ENCODE peak calls at places on chromosomes 16 and 17, in eight cellular contexts. Z is HCT116; K is AG10803; I is right cardiac atrium; A is fibroblast of the conjunctiva; S is CD4-positive, alpha-beta T cell; G is germinal center; U is left ventricle myocardium superior. W is an unnamed sample.
A peak's percentile ranks its signal among the peaks of the same experiment; 100 is the strongest.

GRCh38 chr17:57662021-57662420 is 83.1 kb downstream of the CCDC182 start:
- DNase-seq in Z (no peak), K (no peak), I (no peak), A (no peak), S (no peak), G (no peak), U (no peak), W (no peak)

GRCh38 chr16:8867483-8868271 is 1.1 kb downstream of the CARHSP1 start:
- DNase-seq in Z (no peak), K (no peak), I (peak; percentile 85), A (no peak), S (peak; percentile 15), G (peak; percentile 48), U (peak; percentile 72), W (peak; percentile 8)

GRCh38 chr17:82065193-82065637 is 389 bp downstream of the DUS1L start:
- DNase-seq in Z (no peak), K (peak; percentile 25), I (peak; percentile 67), A (no peak), S (peak; percentile 19), G (no peak), U (peak; percentile 57), W (peak; percentile 18)

GRCh38 chr17:6701719-6702118 is 11.4 kb downstream of the SLC13A5 start:
- DNase-seq in Z (peak; percentile 33), K (no peak), I (peak; percentile 66), A (no peak), S (peak; percentile 20), G (peak; percentile 57), U (no peak), W (no peak)

GRCh38 chr16:4576008-4576407 is 19.9 kb downstream of the C16orf96 start:
- DNase-seq in Z (no peak), K (no peak), I (no peak), A (no peak), S (no peak), G (no peak), U (no peak), W (no peak)

GRCh38 chr16:81526199-81526598 is 81.6 kb downstream of the CMIP start:
- DNase-seq in Z (no peak), K (peak; percentile 30), I (no peak), A (no peak), S (no peak), G (no peak), U (no peak), W (no peak)

GRCh38 chr16:75385507-75386152 is 47.7 kb downstream of the CFDP1 start:
- DNase-seq in Z (peak; percentile 66), K (peak; percentile 90), I (no peak), A (peak; percentile 84), S (no peak), G (peak; percentile 32), U (no peak), W (no peak)

GRCh38 chr17:13575922-13576419 is 25.8 kb downstream of the HS3ST3A1 start:
- DNase-seq in Z (no peak), K (no peak), I (no peak), A (peak; percentile 35), S (no peak), G (no peak), U (no peak), W (no peak)

GRCh38 chr17:78724544-78724943 is 57.5 kb downstream of the CYTH1 start:
- DNase-seq in Z (no peak), K (no peak), I (no peak), A (no peak), S (no peak), G (no peak), U (peak; percentile 50), W (no peak)

GRCh38 chr17:35540589-35541404 is 3.3 kb upstream of the SLFN12L start:
- DNase-seq in Z (no peak), K (peak; percentile 25), I (peak; percentile 73), A (no peak), S (no peak), G (peak; percentile 40), U (peak; percentile 39), W (no peak)

GRCh38 chr17:80959330-80960036 is 32.2 kb upstream of the CHMP6 start:
- DNase-seq in Z (no peak), K (peak; percentile 88), I (peak; percentile 96), A (peak; percentile 80), S (no peak), G (no peak), U (peak; percentile 94), W (no peak)

GRCh38 chr17:46772879-46773620 is 45.4 kb downstream of the WNT3 start:
- DNase-seq in Z (no peak), K (no peak), I (no peak), A (no peak), S (no peak), G (no peak), U (no peak), W (no peak)

GRCh38 chr17:82929011-82929622 is 89.3 kb upstream of the ZNF750 start:
- DNase-seq in Z (no peak), K (no peak), I (peak; percentile 48), A (no peak), S (no peak), G (no peak), U (no peak), W (no peak)

GRCh38 chr17:3982113-3982512 is 17.9 kb upstream of the ATP2A3 start:
- DNase-seq in Z (no peak), K (no peak), I (peak; percentile 49), A (no peak), S (no peak), G (no peak), U (peak; percentile 25), W (no peak)

GRCh38 chr16:58970775-58971174 is 236.7 kb upstream of the GOT2 start:
- DNase-seq in Z (no peak), K (peak; percentile 50), I (no peak), A (peak; percentile 13), S (no peak), G (no peak), U (no peak), W (no peak)

GRCh38 chr17:80719449-80719848 is 174.8 kb downstream of the RPTOR start:
- DNase-seq in Z (no peak), K (no peak), I (no peak), A (no peak), S (no peak), G (no peak), U (no peak), W (no peak)

GRCh38 chr17:63832014-63832413 is 4.6 kb upstream of the FTSJ3 start:
- DNase-seq in Z (no peak), K (no peak), I (no peak), A (no peak), S (no peak), G (no peak), U (no peak), W (no peak)

GRCh38 chr16:66841366-66841765 is 2.8 kb upstream of the CA7 start:
- DNase-seq in Z (no peak), K (no peak), I (no peak), A (no peak), S (no peak), G (no peak), U (no peak), W (no peak)

GRCh38 chr17:17114592-17115225 is 72.5 kb downstream of the MPRIP start:
- DNase-seq in Z (no peak), K (no peak), I (peak; percentile 71), A (no peak), S (no peak), G (no peak), U (peak; percentile 30), W (no peak)

GRCh38 chr16:50096791-50097190 is 31.0 kb downstream of the HEATR3 start:
- DNase-seq in Z (no peak), K (peak; percentile 91), I (no peak), A (peak; percentile 36), S (no peak), G (no peak), U (no peak), W (no peak)

GRCh38 chr16:53913082-53913870 is 209.3 kb downstream of the FTO start:
- DNase-seq in Z (no peak), K (peak; percentile 90), I (no peak), A (peak; percentile 80), S (no peak), G (no peak), U (no peak), W (peak; percentile 4)

GRCh38 chr16:52383640-52384292 is 163.2 kb downstream of the TOX3 start:
- DNase-seq in Z (no peak), K (no peak), I (no peak), A (no peak), S (no peak), G (no peak), U (no peak), W (no peak)

GRCh38 chr17:76092526-76093413 is 10.8 kb downstream of the EXOC7 start:
- DNase-seq in Z (no peak), K (no peak), I (no peak), A (no peak), S (no peak), G (no peak), U (no peak), W (no peak)

GRCh38 chr16:21598676-21599157 is 660 bp upstream of the METTL9 start:
- DNase-seq in Z (no peak), K (no peak), I (no peak), A (no peak), S (peak; percentile 24), G (peak; percentile 26), U (peak; percentile 34), W (no peak)

GRCh38 chr16:85437161-85438052 is 175.7 kb upstream of the GSE1 start:
- DNase-seq in Z (no peak), K (no peak), I (peak; percentile 78), A (peak; percentile 40), S (no peak), G (no peak), U (no peak), W (no peak)

GRCh38 chr16:25256821-25257503 is 683 bp downstream of the ZKSCAN2 start:
- DNase-seq in Z (no peak), K (peak; percentile 31), I (peak; percentile 43), A (no peak), S (no peak), G (peak; percentile 23), U (no peak), W (no peak)

GRCh38 chr16:31498493-31498892 is 9.7 kb downstream of the RUSF1 start:
- DNase-seq in Z (no peak), K (no peak), I (no peak), A (no peak), S (no peak), G (no peak), U (no peak), W (no peak)

GRCh38 chr16:3767333-3767977 is 50.1 kb upstream of the TRAP1 start:
- DNase-seq in Z (no peak), K (no peak), I (no peak), A (no peak), S (no peak), G (peak; percentile 40), U (no peak), W (no peak)

GRCh38 chr16:66332599-66332998 is 33.9 kb upstream of the CDH5 start:
- DNase-seq in Z (no peak), K (no peak), I (no peak), A (no peak), S (no peak), G (no peak), U (no peak), W (no peak)

GRCh38 chr17:32495347-32496253 is 8.8 kb downstream of the CDK5R1 start:
- DNase-seq in Z (no peak), K (peak; percentile 46), I (peak; percentile 82), A (no peak), S (no peak), G (no peak), U (peak; percentile 68), W (no peak)

GRCh38 chr17:79942011-79942405 is 93.7 kb downstream of the TBC1D16 start:
- DNase-seq in Z (no peak), K (no peak), I (no peak), A (no peak), S (no peak), G (no peak), U (peak; percentile 12), W (no peak)

GRCh38 chr17:58970966-58971575 is 135.6 kb downstream of the TRIM37 start:
- DNase-seq in Z (no peak), K (peak; percentile 16), I (no peak), A (no peak), S (no peak), G (no peak), U (no peak), W (no peak)

GRCh38 chr17:1493291-1493980 is 950 bp upstream of the MYO1C start:
- DNase-seq in Z (no peak), K (no peak), I (peak; percentile 88), A (no peak), S (no peak), G (no peak), U (peak; percentile 66), W (no peak)

W was measured in activated T-helper 1 cell treated with anti-CD3 and anti-CD28 coated beads, Interleukin-12 subunit alpha, Interleukin-12 subunit beta, Interleukin-2, Interleukin-4 antibody, amounts not matched to agents 30 ng/mL and 10 ng/mL and 1 ng/mL, durations not matched to agents 14 hours and 24 hours and 36 hours.